ENCODE peak calls at places on chromosomes 13 and 19, in five cellular contexts. V, K, I, R and E are unnamed samples.

GRCh38 chr13:114140909-114141255 is 8.5 kb upstream of the RASA3 start:
- DNase-seq in V (no peak), R (no peak), K (no peak), I (no peak), E (no peak)

GRCh38 chr19:47493378-47494210 is 9.6 kb upstream of the KPTN start:
- DNase-seq in V (no peak), R (no peak), I (no peak), K (no peak), E (no peak)

GRCh38 chr13:104008571-104009435 is 942.6 kb upstream of the SLC10A2 start:
- DNase-seq in K (no peak), I (peak; percentile 23), R (peak; percentile 55), V (peak; percentile 65), E (peak; percentile 36)

GRCh38 chr19:42532881-42533280 is 4.6 kb upstream of the CEACAM1 start:
- DNase-seq in I (no peak), R (no peak), V (no peak), K (no peak), E (no peak)

GRCh38 chr13:35631666-35632065 is 155.2 kb upstream of the MAB21L1 start:
- DNase-seq in R (no peak), V (no peak), I (no peak), K (no peak), E (no peak)

GRCh38 chr19:17243340-17243853 is 2.3 kb downstream of the NR2F6 start:
- DNase-seq in K (no peak), I (no peak), V (no peak), R (no peak), E (no peak)

GRCh38 chr13:98987275-98987674 is 9.4 kb upstream of the DOCK9 start:
- DNase-seq in I (no peak), K (no peak), V (no peak), R (no peak), E (no peak)

GRCh38 chr13:46698015-46698414 is 98.9 kb downstream of the ESD start:
- DNase-seq in R (no peak), V (no peak), K (no peak), I (no peak), E (no peak)

GRCh38 chr13:50529154-50529882 is 314.2 kb downstream of the DLEU7 start:
- DNase-seq in R (peak; percentile 93), I (peak; percentile 92), V (peak; percentile 91), K (no peak), E (peak; percentile 97)

GRCh38 chr19:17772172-17772571 is 20.9 kb downstream of the FCHO1 start:
- DNase-seq in K (no peak), I (peak; percentile 25), R (peak; percentile 40), V (peak; percentile 51), E (peak; percentile 56)

GRCh38 chr19:38370299-38370698 is 4.1 kb upstream of the PSMD8 start:
- DNase-seq in K (no peak), V (no peak), I (no peak), R (no peak), E (no peak)

GRCh38 chr19:34351382-34351802 is 13.6 kb upstream of the GPI start:
- DNase-seq in K (no peak), I (no peak), V (no peak), R (no peak), E (no peak)

GRCh38 chr19:35940078-35940775 is 4.1 kb downstream of the LRFN3 start:
- DNase-seq in V (no peak), K (no peak), I (no peak), R (no peak), E (no peak)

GRCh38 chr19:44643605-44644390 is at the start of gene PVR:
- DNase-seq in V (peak; percentile 76), K (no peak), R (peak; percentile 68), I (peak; percentile 74), E (peak; percentile 57)

GRCh38 chr13:90185734-90186133 is 1161.8 kb upstream of the MIR17HG start:
- DNase-seq in R (no peak), I (no peak), V (no peak), K (no peak), E (no peak)

GRCh38 chr13:97975280-97975850 is 21.9 kb downstream of the IPO5 start:
- DNase-seq in V (no peak), R (no peak), K (no peak), I (no peak), E (no peak)

GRCh38 chr13:26923824-26924605 is 163.4 kb upstream of the GPR12 start:
- DNase-seq in I (peak; percentile 96), V (peak; percentile 56), K (no peak), R (peak; percentile 80), E (peak; percentile 43)

GRCh38 chr13:21813844-21814243 is 143.0 kb downstream of the FGF9 start:
- DNase-seq in K (no peak), R (no peak), V (no peak), I (no peak), E (no peak)

GRCh38 chr13:96785986-96786385 is 208.3 kb downstream of the OXGR1 start:
- DNase-seq in I (no peak), K (no peak), R (no peak), V (no peak), E (no peak)

DNA sequence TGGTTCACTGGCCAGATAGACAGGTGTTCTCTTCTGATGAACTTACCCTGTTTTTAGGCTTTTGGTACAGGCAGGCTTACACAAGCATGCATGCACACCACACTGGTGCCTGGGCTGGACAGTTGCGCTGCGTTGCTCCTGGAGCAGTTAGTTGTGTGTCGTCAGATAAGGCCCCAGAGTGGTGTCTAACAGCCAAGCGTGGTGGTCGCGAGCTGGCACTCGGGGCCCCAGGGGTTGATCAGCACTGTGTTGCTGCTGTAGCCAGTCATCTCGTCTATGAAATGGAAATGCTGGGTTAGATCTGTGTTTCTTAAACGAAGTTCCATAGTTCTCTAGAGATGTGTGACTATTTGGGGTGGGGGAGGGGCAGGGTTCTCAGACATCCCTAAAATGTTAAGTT is 24.5 kb upstream of the TEX29 start:
- DNase-seq in I (no peak), R (no peak), K (no peak), V (no peak), E (no peak)
- H3K4me3 ChIP-seq in I (no peak overlapping the region), R (no peak overlapping the region), K (no peak overlapping the region), V (no peak overlapping the region), E (no peak overlapping the region)

DNA sequence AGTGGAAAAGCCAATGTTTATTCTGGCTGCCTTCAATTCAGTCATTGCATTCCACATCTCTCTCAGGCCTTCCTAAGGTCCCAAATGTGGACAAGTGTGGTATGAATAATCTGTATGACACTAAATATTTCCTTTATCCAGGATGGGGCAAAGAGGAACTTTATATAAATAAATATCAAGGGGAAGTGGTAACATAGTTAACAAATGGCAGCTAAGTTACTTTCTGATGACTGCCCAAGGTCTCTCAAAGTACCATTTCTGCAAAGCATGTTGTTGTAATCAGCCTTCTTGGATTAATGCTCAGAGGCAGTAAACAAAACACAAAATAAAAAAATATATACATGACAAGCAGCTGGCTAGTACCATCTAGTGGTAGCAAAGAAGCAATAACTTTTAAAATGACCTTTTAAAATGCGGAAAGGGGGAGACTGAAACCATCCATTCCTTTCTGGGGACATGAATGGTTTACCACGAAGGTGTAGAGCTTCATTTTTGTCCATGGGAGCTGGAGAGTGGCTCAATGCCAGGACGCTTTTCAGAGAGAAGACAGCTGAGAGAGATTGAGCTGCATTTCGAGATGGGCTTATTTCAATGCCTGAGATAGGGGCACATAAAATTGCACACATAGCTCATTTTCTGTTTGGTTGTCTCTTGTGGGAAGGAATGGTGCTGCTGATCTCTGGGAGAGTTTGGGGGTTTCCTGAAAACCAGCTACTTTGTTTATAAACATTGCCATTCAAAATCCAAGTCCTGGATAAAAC is 259.2 kb downstream of the RFC3 start:
- DNase-seq in I (peak; percentile 49), V (peak; percentile 58), K (no peak), R (peak; percentile 56), E (peak; percentile 39)
- TF ChIP-seq CTCF in I (peak; percentile 62), V (peak; percentile 62), K (peak; percentile 58), R (peak; percentile 71), E (peak; percentile 69)

DNA sequence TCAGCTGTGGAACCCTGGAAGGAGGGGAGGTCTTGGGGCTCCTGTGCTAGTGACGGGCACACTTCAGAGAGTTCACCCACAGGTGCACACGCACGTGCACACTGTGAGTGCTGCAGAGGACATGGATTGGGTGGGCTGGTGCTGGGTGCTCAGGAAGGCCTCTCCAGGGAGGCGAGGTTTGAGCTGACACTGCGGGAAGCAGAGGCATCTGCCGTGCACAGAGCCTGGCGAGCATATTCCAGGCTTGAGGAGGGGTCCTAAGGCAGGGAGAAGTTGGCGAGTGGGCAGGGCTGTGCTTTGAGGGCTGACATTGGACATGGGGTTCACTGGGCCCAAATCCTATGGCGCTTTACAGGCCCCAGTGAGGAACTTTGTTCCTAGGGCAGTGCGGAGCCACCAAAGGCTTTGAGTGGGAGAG is 25.6 kb downstream of the CCDC8 start:
- DNase-seq in V (no peak), I (no peak), K (no peak), R (no peak), E (no peak)
- H3K4me3 ChIP-seq in V (no peak overlapping the region), I (no peak overlapping the region), K (no peak overlapping the region), R (no peak overlapping the region), E (no peak overlapping the region)

DNA sequence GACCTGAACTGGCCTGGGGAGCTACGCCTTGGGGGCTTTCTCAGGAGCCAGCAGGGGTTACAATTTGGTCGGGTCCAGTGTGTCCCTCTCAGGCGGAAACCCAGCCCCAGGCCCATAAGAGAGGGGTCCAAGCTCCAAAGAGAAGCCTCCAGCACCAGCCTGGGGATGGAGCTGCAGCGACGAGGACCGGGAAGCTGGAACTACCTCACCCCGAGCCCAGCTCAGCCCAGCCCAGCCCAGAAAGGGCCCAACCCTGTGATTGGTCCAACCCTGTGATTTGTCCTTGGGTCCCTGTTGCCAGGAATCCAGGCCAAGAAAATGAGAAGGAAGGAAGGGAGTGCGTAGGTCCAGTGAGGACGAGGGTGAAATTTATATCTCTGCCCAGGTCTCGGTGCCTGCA is 24.1 kb downstream of the CLEC4M start:
- DNase-seq in K (no peak), I (no peak), R (no peak), V (no peak), E (no peak)
- TF ChIP-seq CTCF in K (no peak), I (no peak), R (no peak), V (no peak), E (no peak)